ENCODE peak calls at places on chromosomes 4 and X, in four cellular contexts. G is K562, J is HepG2, V is HCT116. B is an unnamed sample.

GRCh38 chr4:188783160-188783559 is 643.9 kb downstream of the TRIML1 start:
- DNase-seq in G (no peak), J (no peak), V (no peak), B (no peak)

GRCh38 chr4:107950746-107951540 is 19.6 kb downstream of the CYP2U1 start:
- DNase-seq in G (no peak), J (no peak), V (no peak), B (no peak)

GRCh38 chr4:144645102-144645469 is 870 bp upstream of the HHIP start:
- DNase-seq in G (no peak), J (no peak), V (no peak), B (no peak)

GRCh38 chr4:53497446-53498069 is 93.7 kb downstream of the LNX1 start:
- DNase-seq in G (no peak), J (peak; percentile 53), V (no peak), B (no peak)

GRCh38 chrX:118679290-118679689 is 48.1 kb upstream of the IL13RA1 start:
- DNase-seq in G (no peak), J (no peak), V (no peak), B (no peak)

GRCh38 chrX:94662665-94663064 is 988.7 kb downstream of the FAM133A start:
- DNase-seq in G (no peak), J (no peak), V (no peak), B (no peak)

GRCh38 chrX:68940601-68941000 is 111.8 kb downstream of the EFNB1 start:
- DNase-seq in G (no peak), J (no peak), V (no peak), B (no peak)

GRCh38 chr4:22504931-22505330 is 10.9 kb downstream of the ADGRA3 start:
- DNase-seq in G (no peak), J (no peak), V (no peak), B (no peak)

GRCh38 chrX:99777912-99778311 is 632.2 kb downstream of the PCDH19 start:
- DNase-seq in G (no peak), J (no peak), V (no peak), B (no peak)

GRCh38 chr4:138003248-138003647 is 238.9 kb downstream of the SLC7A11 start:
- DNase-seq in G (no peak), J (no peak), V (no peak), B (no peak)

GRCh38 chr4:7929530-7929951 is 10.1 kb downstream of the AFAP1 start:
- DNase-seq in G (no peak), J (no peak), V (peak; percentile 34), B (peak; percentile 25)
- TF ChIP-seq FOSL1 in G (no peak), J (no peak), V (no peak), B (no peak)

GRCh38 chr4:17323619-17324400 is 188.1 kb downstream of the QDPR start:
- DNase-seq in G (no peak), J (no peak), V (no peak), B (no peak)
- TF ChIP-seq FOSL1 in G (no peak), J (no peak), V (no peak), B (no peak)

GRCh38 chrX:35076061-35076460 is 133.5 kb downstream of the FAM47B start:
- DNase-seq in G (no peak), J (no peak), V (no peak), B (no peak)
- TF ChIP-seq FOSL1 in G (no peak), J (no peak), V (no peak), B (no peak)

GRCh38 chr4:148800943-148801342 is 358.7 kb upstream of the NR3C2 start:
- DNase-seq in G (no peak), J (no peak), V (no peak), B (no peak)

GRCh38 chr4:148790691-148791090 is 348.5 kb upstream of the NR3C2 start:
- DNase-seq in G (no peak), J (no peak), V (no peak), B (no peak)

GRCh38 chr4:148793221-148793620 is 351.0 kb upstream of the NR3C2 start:
- DNase-seq in G (no peak), J (no peak), V (no peak), B (no peak)

GRCh38 chr4:148790246-148790645 is 348.0 kb upstream of the NR3C2 start:
- DNase-seq in G (no peak), J (no peak), V (no peak), B (no peak)

DNA sequence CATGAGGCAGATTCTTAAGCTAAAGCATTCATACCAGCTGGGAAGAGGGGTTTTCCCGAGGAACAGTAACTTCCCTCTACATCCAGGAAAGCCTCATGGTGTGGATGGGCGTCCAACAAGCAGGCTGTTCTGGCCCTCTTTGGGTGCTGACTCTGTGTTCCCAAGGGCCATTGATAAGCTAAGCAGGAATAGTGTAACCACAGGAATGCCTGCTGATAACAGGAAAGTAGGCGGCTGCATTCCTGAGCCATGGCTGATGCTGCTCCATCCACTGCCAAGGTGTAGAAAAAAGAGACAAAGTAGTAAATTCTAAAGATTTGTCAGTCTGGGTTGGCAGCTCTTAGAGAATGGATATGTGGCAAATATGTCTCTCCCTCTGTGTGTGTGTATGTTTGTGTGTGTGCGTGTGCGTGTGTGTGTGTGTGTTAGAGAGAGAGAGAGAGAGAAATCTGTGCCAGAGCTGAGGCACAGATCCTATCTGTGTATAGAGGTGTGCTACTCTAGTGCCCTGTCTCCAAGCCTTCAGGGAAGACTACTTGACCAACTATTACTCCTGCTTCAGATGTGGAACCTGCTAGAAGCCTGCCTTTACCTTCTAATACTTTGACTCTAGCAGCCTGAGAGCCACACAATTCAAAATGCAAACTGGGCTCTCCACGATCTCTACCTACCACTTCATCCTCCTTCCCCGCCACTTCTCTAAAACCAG is 353.1 kb upstream of the NR3C2 start:
- DNase-seq in G (no peak), J (no peak), V (no peak), B (peak; percentile 27)
- TF ChIP-seq FOSL1 in G (no peak), J (no peak), V (no peak), B (no peak)

B was measured in H1.